ENCODE peak calls at places on chromosomes 16 and 17, in four cellular contexts. One of them, this sample, is unnamed.

GRCh38 chr16:56337858-56338325 is 87.5 kb downstream of the AMFR start:
- DNase-seq in CD4-positive, alpha-beta memory T cell: no peak
- DNase-seq in HTR-8/SVneo: no peak
- DNase-seq in choroid plexus epithelial cell: no peak
- DNase-seq in this sample: no peak

GRCh38 chr17:77235370-77236080 is 94.8 kb downstream of the SEC14L1 start:
- DNase-seq in CD4-positive, alpha-beta memory T cell: peak; percentile 12
- DNase-seq in HTR-8/SVneo: peak; percentile 92
- DNase-seq in choroid plexus epithelial cell: peak; percentile 87
- DNase-seq in this sample: peak; percentile 29

GRCh38 chr16:60452646-60453045 is 1583.6 kb downstream of the CDH8 start:
- DNase-seq in CD4-positive, alpha-beta memory T cell: no peak
- DNase-seq in HTR-8/SVneo: no peak
- DNase-seq in choroid plexus epithelial cell: no peak
- DNase-seq in this sample: no peak

GRCh38 chr17:37710344-37710886 is 34.4 kb downstream of the HNF1B start:
- DNase-seq in CD4-positive, alpha-beta memory T cell: no peak
- DNase-seq in HTR-8/SVneo: no peak
- DNase-seq in choroid plexus epithelial cell: peak; percentile 83
- DNase-seq in this sample: no peak

GRCh38 chr17:42848093-42848492 is 2.9 kb upstream of the AOC3 start:
- DNase-seq in CD4-positive, alpha-beta memory T cell: no peak
- DNase-seq in HTR-8/SVneo: no peak
- DNase-seq in choroid plexus epithelial cell: no peak
- DNase-seq in this sample: no peak

GRCh38 chr17:72535779-72536178 is 415.0 kb downstream of the SOX9 start:
- DNase-seq in CD4-positive, alpha-beta memory T cell: no peak
- DNase-seq in HTR-8/SVneo: no peak
- DNase-seq in choroid plexus epithelial cell: no peak
- DNase-seq in this sample: no peak

GRCh38 chr16:9971907-9972306 is 210.3 kb downstream of the GRIN2A start:
- DNase-seq in CD4-positive, alpha-beta memory T cell: no peak
- DNase-seq in HTR-8/SVneo: no peak
- DNase-seq in choroid plexus epithelial cell: no peak
- DNase-seq in this sample: no peak

GRCh38 chr17:76075364-76076099 is 951 bp downstream of the GALR2 start:
- DNase-seq in CD4-positive, alpha-beta memory T cell: no peak
- DNase-seq in HTR-8/SVneo: no peak
- DNase-seq in choroid plexus epithelial cell: no peak
- DNase-seq in this sample: no peak

GRCh38 chr16:28086496-28087139 is 23.1 kb upstream of the GSG1L start:
- DNase-seq in CD4-positive, alpha-beta memory T cell: no peak
- DNase-seq in HTR-8/SVneo: no peak
- DNase-seq in choroid plexus epithelial cell: no peak
- DNase-seq in this sample: no peak

GRCh38 chr17:46135879-46136562 is 57.2 kb downstream of the KANSL1 start:
- DNase-seq in CD4-positive, alpha-beta memory T cell: no peak
- DNase-seq in HTR-8/SVneo: no peak
- DNase-seq in choroid plexus epithelial cell: no peak
- DNase-seq in this sample: no peak

GRCh38 chr16:88087517-88087877 is 136.3 kb downstream of the BANP start:
- DNase-seq in CD4-positive, alpha-beta memory T cell: no peak
- DNase-seq in HTR-8/SVneo: no peak
- DNase-seq in choroid plexus epithelial cell: no peak
- DNase-seq in this sample: no peak

GRCh38 chr17:19308398-19308797 is 54.1 kb downstream of the B9D1 start:
- DNase-seq in CD4-positive, alpha-beta memory T cell: no peak
- DNase-seq in HTR-8/SVneo: no peak
- DNase-seq in choroid plexus epithelial cell: no peak
- DNase-seq in this sample: no peak

GRCh38 chr17:72931163-72931562 is 161.3 kb downstream of the SLC39A11 start:
- DNase-seq in CD4-positive, alpha-beta memory T cell: peak; percentile 17
- DNase-seq in HTR-8/SVneo: no peak
- DNase-seq in choroid plexus epithelial cell: no peak
- DNase-seq in this sample: no peak

GRCh38 chr17:57281887-57282653 is 25.7 kb downstream of the MSI2 start:
- DNase-seq in CD4-positive, alpha-beta memory T cell: peak; percentile 45
- DNase-seq in HTR-8/SVneo: peak; percentile 32
- DNase-seq in choroid plexus epithelial cell: peak; percentile 36
- DNase-seq in this sample: no peak

GRCh38 chr16:89103781-89104180 is 10.1 kb downstream of the ACSF3 start:
- DNase-seq in CD4-positive, alpha-beta memory T cell: no peak
- DNase-seq in HTR-8/SVneo: no peak
- DNase-seq in choroid plexus epithelial cell: no peak
- DNase-seq in this sample: no peak

GRCh38 chr16:2484898-2485508 is 10.1 kb downstream of the TBC1D24 start:
- DNase-seq in CD4-positive, alpha-beta memory T cell: no peak
- DNase-seq in HTR-8/SVneo: no peak
- DNase-seq in choroid plexus epithelial cell: no peak
- DNase-seq in this sample: no peak

GRCh38 chr17:76528156-76528527 is 9.4 kb downstream of the CYGB start:
- DNase-seq in CD4-positive, alpha-beta memory T cell: no peak
- DNase-seq in HTR-8/SVneo: no peak
- DNase-seq in choroid plexus epithelial cell: no peak
- DNase-seq in this sample: no peak

GRCh38 chr16:46748775-46749705 is 896 bp upstream of the MYLK3 start:
- DNase-seq in CD4-positive, alpha-beta memory T cell: no peak
- DNase-seq in HTR-8/SVneo: no peak
- DNase-seq in choroid plexus epithelial cell: no peak
- DNase-seq in this sample: no peak

GRCh38 chr17:50482516-50482915 is 3.9 kb downstream of the RSAD1 start:
- DNase-seq in CD4-positive, alpha-beta memory T cell: peak; percentile 68
- DNase-seq in HTR-8/SVneo: peak; percentile 97
- DNase-seq in choroid plexus epithelial cell: peak; percentile 99
- DNase-seq in this sample: peak; percentile 84

GRCh38 chr17:79681101-79681621 is 49.6 kb upstream of the ENPP7 start:
- DNase-seq in CD4-positive, alpha-beta memory T cell: no peak
- DNase-seq in HTR-8/SVneo: no peak
- DNase-seq in choroid plexus epithelial cell: no peak
- DNase-seq in this sample: no peak

GRCh38 chr17:77337150-77337549 is 196.4 kb downstream of the SEC14L1 start:
- DNase-seq in CD4-positive, alpha-beta memory T cell: no peak
- DNase-seq in HTR-8/SVneo: no peak
- DNase-seq in choroid plexus epithelial cell: no peak
- DNase-seq in this sample: no peak

GRCh38 chr16:78310990-78311561 is 211.6 kb downstream of the WWOX start:
- DNase-seq in CD4-positive, alpha-beta memory T cell: no peak
- DNase-seq in HTR-8/SVneo: no peak
- DNase-seq in choroid plexus epithelial cell: peak; percentile 4
- DNase-seq in this sample: no peak

GRCh38 chr17:79815836-79816371 is 19.0 kb upstream of the CBX8 start:
- DNase-seq in CD4-positive, alpha-beta memory T cell: no peak
- DNase-seq in HTR-8/SVneo: no peak
- DNase-seq in choroid plexus epithelial cell: no peak
- DNase-seq in this sample: no peak

GRCh38 chr17:61371606-61372005 is 28.0 kb upstream of the TBX2 start:
- DNase-seq in CD4-positive, alpha-beta memory T cell: no peak
- DNase-seq in HTR-8/SVneo: no peak
- DNase-seq in choroid plexus epithelial cell: no peak
- DNase-seq in this sample: no peak